ENCODE peak calls at places on chromosome 1, in nine cellular contexts. One of them, this sample, is unnamed.

GRCh38 chr1:173050865-173051264 is at the start of gene TNFSF18:
- DNase-seq in cardiac muscle cell: peak
- DNase-seq in left ventricle myocardium inferior: no peak
- DNase-seq in stomach: no peak
- DNase-seq in fibroblast of mammary gland: peak
- DNase-seq in type B pancreatic cell: no peak
- DNase-seq in tibial nerve: no peak
- DNase-seq in nephron progenitor cell: no peak
- DNase-seq in WTC11: no peak
- DNase-seq in this sample: peak

GRCh38 chr1:184056921-184057496 is 5.5 kb downstream of the TSEN15 start:
- DNase-seq in type B pancreatic cell: no peak
- DNase-seq in left ventricle myocardium inferior: no peak
- DNase-seq in nephron progenitor cell: no peak
- DNase-seq in cardiac muscle cell: peak
- DNase-seq in stomach: no peak
- DNase-seq in WTC11: no peak
- DNase-seq in fibroblast of mammary gland: peak
- DNase-seq in tibial nerve: no peak
- DNase-seq in this sample: peak

GRCh38 chr1:191065771-191066170 is 588.1 kb upstream of the BRINP3 start:
- DNase-seq in nephron progenitor cell: no peak
- DNase-seq in WTC11: no peak
- DNase-seq in tibial nerve: no peak
- DNase-seq in cardiac muscle cell: no peak
- DNase-seq in type B pancreatic cell: no peak
- DNase-seq in fibroblast of mammary gland: no peak
- DNase-seq in left ventricle myocardium inferior: no peak
- DNase-seq in stomach: no peak
- DNase-seq in this sample: no peak

GRCh38 chr1:94253456-94254042 is 16.2 kb upstream of the ARHGAP29 start:
- DNase-seq in nephron progenitor cell: no peak
- DNase-seq in WTC11: no peak
- DNase-seq in cardiac muscle cell: no peak
- DNase-seq in fibroblast of mammary gland: no peak
- DNase-seq in tibial nerve: no peak
- DNase-seq in type B pancreatic cell: no peak
- DNase-seq in left ventricle myocardium inferior: no peak
- DNase-seq in stomach: peak
- DNase-seq in this sample: no peak

GRCh38 chr1:169692766-169693460 is 18.5 kb downstream of the SELL start:
- DNase-seq in left ventricle myocardium inferior: no peak
- DNase-seq in tibial nerve: no peak
- DNase-seq in fibroblast of mammary gland: no peak
- DNase-seq in nephron progenitor cell: no peak
- DNase-seq in WTC11: no peak
- DNase-seq in type B pancreatic cell: no peak
- DNase-seq in stomach: no peak
- DNase-seq in cardiac muscle cell: no peak
- DNase-seq in this sample: no peak

GRCh38 chr1:82161651-82162238 is 361.0 kb downstream of the ADGRL2 start:
- DNase-seq in nephron progenitor cell: peak
- DNase-seq in cardiac muscle cell: no peak
- DNase-seq in type B pancreatic cell: no peak
- DNase-seq in tibial nerve: no peak
- DNase-seq in fibroblast of mammary gland: peak
- DNase-seq in stomach: no peak
- DNase-seq in left ventricle myocardium inferior: no peak
- DNase-seq in WTC11: no peak
- DNase-seq in this sample: no peak

GRCh38 chr1:97423397-97423796 is 497.4 kb downstream of the DPYD start:
- DNase-seq in tibial nerve: no peak
- DNase-seq in left ventricle myocardium inferior: no peak
- DNase-seq in fibroblast of mammary gland: no peak
- DNase-seq in nephron progenitor cell: peak
- DNase-seq in stomach: no peak
- DNase-seq in WTC11: no peak
- DNase-seq in cardiac muscle cell: no peak
- DNase-seq in type B pancreatic cell: no peak
- DNase-seq in this sample: no peak

GRCh38 chr1:52601976-52602327 is 219 bp upstream of the GPX7 start:
- DNase-seq in type B pancreatic cell: no peak
- DNase-seq in WTC11: no peak
- DNase-seq in stomach: no peak
- DNase-seq in left ventricle myocardium inferior: no peak
- DNase-seq in tibial nerve: no peak
- DNase-seq in cardiac muscle cell: no peak
- DNase-seq in nephron progenitor cell: no peak
- DNase-seq in fibroblast of mammary gland: no peak
- DNase-seq in this sample: no peak

GRCh38 chr1:152760551-152761190 is 2.8 kb downstream of the KPRP start:
- DNase-seq in type B pancreatic cell: no peak
- DNase-seq in nephron progenitor cell: no peak
- DNase-seq in cardiac muscle cell: no peak
- DNase-seq in WTC11: no peak
- DNase-seq in fibroblast of mammary gland: no peak
- DNase-seq in stomach: no peak
- DNase-seq in left ventricle myocardium inferior: no peak
- DNase-seq in tibial nerve: no peak
- DNase-seq in this sample: no peak

GRCh38 chr1:233242827-233243483 is 52.6 kb downstream of the PCNX2 start:
- DNase-seq in type B pancreatic cell: no peak
- DNase-seq in WTC11: no peak
- DNase-seq in stomach: no peak
- DNase-seq in nephron progenitor cell: no peak
- DNase-seq in tibial nerve: no peak
- DNase-seq in left ventricle myocardium inferior: no peak
- DNase-seq in cardiac muscle cell: no peak
- DNase-seq in fibroblast of mammary gland: no peak
- DNase-seq in this sample: no peak

GRCh38 chr1:10788592-10789006 is 7.8 kb downstream of the CASZ1 start:
- DNase-seq in left ventricle myocardium inferior: peak
- DNase-seq in fibroblast of mammary gland: no peak
- DNase-seq in type B pancreatic cell: no peak
- DNase-seq in nephron progenitor cell: peak
- DNase-seq in stomach: peak
- DNase-seq in WTC11: peak
- DNase-seq in cardiac muscle cell: no peak
- DNase-seq in tibial nerve: no peak
- DNase-seq in this sample: no peak

GRCh38 chr1:8706291-8706690 is 111.1 kb downstream of the RERE start:
- DNase-seq in left ventricle myocardium inferior: no peak
- DNase-seq in tibial nerve: no peak
- DNase-seq in fibroblast of mammary gland: no peak
- DNase-seq in type B pancreatic cell: no peak
- DNase-seq in nephron progenitor cell: no peak
- DNase-seq in stomach: no peak
- DNase-seq in cardiac muscle cell: no peak
- DNase-seq in WTC11: no peak
- DNase-seq in this sample: no peak

GRCh38 chr1:79874289-79874688 is 867.8 kb upstream of the ADGRL4 start:
- DNase-seq in left ventricle myocardium inferior: no peak
- DNase-seq in fibroblast of mammary gland: no peak
- DNase-seq in type B pancreatic cell: no peak
- DNase-seq in cardiac muscle cell: peak
- DNase-seq in nephron progenitor cell: no peak
- DNase-seq in tibial nerve: no peak
- DNase-seq in stomach: no peak
- DNase-seq in WTC11: no peak
- DNase-seq in this sample: no peak
- TF ChIP-seq CTCF in left ventricle myocardium inferior: no peak
- TF ChIP-seq CTCF in fibroblast of mammary gland: no peak
- TF ChIP-seq CTCF in type B pancreatic cell: peak
- TF ChIP-seq CTCF in cardiac muscle cell: peak
- TF ChIP-seq CTCF in nephron progenitor cell: no peak
- TF ChIP-seq CTCF in tibial nerve: no peak
- TF ChIP-seq CTCF in stomach: no peak
- TF ChIP-seq CTCF in WTC11: no peak
- TF ChIP-seq CTCF in this sample: no peak

GRCh38 chr1:40949563-40949962 is 29.9 kb upstream of the CTPS1 start:
- DNase-seq in type B pancreatic cell: no peak
- DNase-seq in tibial nerve: no peak
- DNase-seq in nephron progenitor cell: no peak
- DNase-seq in cardiac muscle cell: no peak
- DNase-seq in WTC11: no peak
- DNase-seq in fibroblast of mammary gland: no peak
- DNase-seq in left ventricle myocardium inferior: no peak
- DNase-seq in stomach: no peak
- DNase-seq in this sample: no peak

GRCh38 chr1:40956397-40956796 is 23.1 kb upstream of the CTPS1 start:
- DNase-seq in left ventricle myocardium inferior: no peak
- DNase-seq in WTC11: no peak
- DNase-seq in type B pancreatic cell: no peak
- DNase-seq in stomach: no peak
- DNase-seq in tibial nerve: no peak
- DNase-seq in cardiac muscle cell: no peak
- DNase-seq in fibroblast of mammary gland: no peak
- DNase-seq in nephron progenitor cell: no peak
- DNase-seq in this sample: no peak

GRCh38 chr1:40955266-40955665 is 24.2 kb upstream of the CTPS1 start:
- DNase-seq in type B pancreatic cell: no peak
- DNase-seq in WTC11: no peak
- DNase-seq in nephron progenitor cell: no peak
- DNase-seq in left ventricle myocardium inferior: no peak
- DNase-seq in tibial nerve: no peak
- DNase-seq in cardiac muscle cell: no peak
- DNase-seq in fibroblast of mammary gland: no peak
- DNase-seq in stomach: no peak
- DNase-seq in this sample: no peak

GRCh38 chr1:40951943-40952743 is 27.4 kb upstream of the CTPS1 start:
- DNase-seq in type B pancreatic cell: peak
- DNase-seq in nephron progenitor cell: peak
- DNase-seq in tibial nerve: peak
- DNase-seq in cardiac muscle cell: peak
- DNase-seq in left ventricle myocardium inferior: peak
- DNase-seq in fibroblast of mammary gland: peak
- DNase-seq in WTC11: peak
- DNase-seq in stomach: peak
- DNase-seq in this sample: peak

GRCh38 chr1:40952744-40953315 is 26.7 kb upstream of the CTPS1 start:
- DNase-seq in tibial nerve: no peak
- DNase-seq in fibroblast of mammary gland: no peak
- DNase-seq in type B pancreatic cell: no peak
- DNase-seq in stomach: no peak
- DNase-seq in nephron progenitor cell: no peak
- DNase-seq in cardiac muscle cell: no peak
- DNase-seq in WTC11: no peak
- DNase-seq in left ventricle myocardium inferior: no peak
- DNase-seq in this sample: no peak
- TF ChIP-seq CTCF in tibial nerve: no peak
- TF ChIP-seq CTCF in fibroblast of mammary gland: no peak
- TF ChIP-seq CTCF in type B pancreatic cell: peak
- TF ChIP-seq CTCF in stomach: no peak
- TF ChIP-seq CTCF in nephron progenitor cell: no peak
- TF ChIP-seq CTCF in cardiac muscle cell: no peak
- TF ChIP-seq CTCF in WTC11: no peak
- TF ChIP-seq CTCF in left ventricle myocardium inferior: peak
- TF ChIP-seq CTCF in this sample: no peak

GRCh38 chr1:202162049-202162417 is 1.6 kb upstream of the PTPN7 start:
- DNase-seq in WTC11: no peak
- DNase-seq in cardiac muscle cell: no peak
- DNase-seq in fibroblast of mammary gland: no peak
- DNase-seq in left ventricle myocardium inferior: no peak
- DNase-seq in tibial nerve: no peak
- DNase-seq in type B pancreatic cell: no peak
- DNase-seq in nephron progenitor cell: no peak
- DNase-seq in stomach: no peak
- DNase-seq in this sample: no peak

GRCh38 chr1:202161151-202162048 is 998 bp upstream of the PTPN7 start:
- DNase-seq in tibial nerve: no peak
- DNase-seq in WTC11: no peak
- DNase-seq in nephron progenitor cell: no peak
- DNase-seq in type B pancreatic cell: no peak
- DNase-seq in fibroblast of mammary gland: no peak
- DNase-seq in stomach: no peak
- DNase-seq in left ventricle myocardium inferior: no peak
- DNase-seq in cardiac muscle cell: no peak
- DNase-seq in this sample: no peak

GRCh38 chr1:202158810-202159533 is 1.4 kb downstream of the PTPN7 start:
- DNase-seq in cardiac muscle cell: no peak
- DNase-seq in stomach: no peak
- DNase-seq in WTC11: no peak
- DNase-seq in fibroblast of mammary gland: no peak
- DNase-seq in left ventricle myocardium inferior: no peak
- DNase-seq in nephron progenitor cell: no peak
- DNase-seq in tibial nerve: no peak
- DNase-seq in type B pancreatic cell: no peak
- DNase-seq in this sample: no peak

GRCh38 chr1:202159534-202160371 is 649 bp downstream of the PTPN7 start:
- DNase-seq in stomach: no peak
- DNase-seq in tibial nerve: no peak
- DNase-seq in type B pancreatic cell: no peak
- DNase-seq in nephron progenitor cell: no peak
- DNase-seq in cardiac muscle cell: no peak
- DNase-seq in WTC11: no peak
- DNase-seq in left ventricle myocardium inferior: no peak
- DNase-seq in fibroblast of mammary gland: no peak
- DNase-seq in this sample: no peak

GRCh38 chr1:202160377-202160940 is at the start of gene PTPN7:
- DNase-seq in type B pancreatic cell: no peak
- DNase-seq in tibial nerve: no peak
- DNase-seq in nephron progenitor cell: no peak
- DNase-seq in fibroblast of mammary gland: no peak
- DNase-seq in stomach: peak
- DNase-seq in left ventricle myocardium inferior: no peak
- DNase-seq in WTC11: no peak
- DNase-seq in cardiac muscle cell: no peak
- DNase-seq in this sample: no peak
- TF ChIP-seq CTCF in type B pancreatic cell: no peak
- TF ChIP-seq CTCF in tibial nerve: no peak
- TF ChIP-seq CTCF in nephron progenitor cell: no peak
- TF ChIP-seq CTCF in fibroblast of mammary gland: no peak
- TF ChIP-seq CTCF in stomach: no peak
- TF ChIP-seq CTCF in left ventricle myocardium inferior: no peak
- TF ChIP-seq CTCF in WTC11: no peak
- TF ChIP-seq CTCF in cardiac muscle cell: no peak
- TF ChIP-seq CTCF in this sample: peak

DNA sequence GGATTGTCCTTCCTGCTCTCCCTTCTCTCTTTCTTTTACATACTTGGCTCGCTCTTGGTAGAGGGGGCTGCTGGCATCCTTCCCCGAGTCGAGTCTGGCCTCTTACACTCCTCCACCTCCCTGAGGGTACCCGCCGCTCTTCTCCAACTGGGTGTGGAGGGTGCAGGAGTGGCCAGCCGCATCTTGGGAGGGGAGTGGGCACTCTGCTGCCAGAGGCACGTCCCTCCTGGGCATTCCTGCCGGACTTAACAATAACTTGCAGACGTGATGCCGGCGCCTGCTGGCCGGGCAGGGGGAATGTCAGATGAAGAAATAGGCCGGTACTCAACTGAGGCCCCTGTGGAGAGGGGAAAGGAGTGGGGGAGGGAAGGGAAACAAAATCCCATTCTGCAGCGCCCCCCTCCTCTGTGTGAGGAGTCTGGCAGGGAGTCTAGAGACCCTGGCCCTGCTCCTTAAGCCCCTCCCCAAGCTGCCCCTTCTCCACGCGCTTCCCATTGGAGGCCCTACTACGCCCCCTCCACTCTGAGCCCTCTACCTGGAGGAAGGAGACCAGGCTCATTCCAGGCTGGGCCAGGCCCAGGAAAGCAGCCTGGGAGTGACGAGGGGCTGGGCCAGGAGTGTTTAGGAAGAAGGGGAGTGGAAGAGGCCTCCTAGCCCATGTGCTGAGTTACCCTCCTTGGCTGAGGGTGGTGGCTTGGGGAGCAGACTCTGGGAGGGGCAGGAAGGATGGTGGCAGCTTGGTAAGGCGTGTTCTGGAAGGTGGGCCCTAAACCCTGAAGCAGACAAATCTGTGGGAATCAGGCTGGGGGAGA is 1.8 kb downstream of the ATP2B4 start:
- DNase-seq in WTC11: peak
- DNase-seq in tibial nerve: no peak
- DNase-seq in nephron progenitor cell: peak
- DNase-seq in cardiac muscle cell: peak
- DNase-seq in left ventricle myocardium inferior: peak
- DNase-seq in stomach: no peak
- DNase-seq in type B pancreatic cell: peak
- DNase-seq in fibroblast of mammary gland: peak
- DNase-seq in this sample: no peak
- TF ChIP-seq CTCF in WTC11: no peak
- TF ChIP-seq CTCF in tibial nerve: peak
- TF ChIP-seq CTCF in nephron progenitor cell: no peak
- TF ChIP-seq CTCF in cardiac muscle cell: peak
- TF ChIP-seq CTCF in left ventricle myocardium inferior: peak
- TF ChIP-seq CTCF in stomach: no peak
- TF ChIP-seq CTCF in type B pancreatic cell: peak
- TF ChIP-seq CTCF in fibroblast of mammary gland: peak
- TF ChIP-seq CTCF in this sample: peak

This sample was measured in MCF 10A.